ENCODE peak calls at places on chromosomes 12 and 14, in four cellular contexts. One of them, this sample, is unnamed.

GRCh38 chr12:95755236-95755865 is 35.2 kb downstream of the NTN4 start:
- DNase-seq in A172: no peak
- DNase-seq in left ventricle myocardium inferior: no peak
- DNase-seq in renal cortical epithelial cell: no peak
- DNase-seq in this sample: no peak

GRCh38 chr12:51820721-51821422 is 27.6 kb downstream of the FIGNL2 start:
- DNase-seq in A172: no peak
- DNase-seq in renal cortical epithelial cell: no peak
- DNase-seq in left ventricle myocardium inferior: peak
- DNase-seq in this sample: peak

GRCh38 chr12:121711925-121712461 is 559 bp upstream of the TMEM120B start:
- DNase-seq in left ventricle myocardium inferior: peak
- DNase-seq in renal cortical epithelial cell: peak
- DNase-seq in A172: peak
- DNase-seq in this sample: no peak

GRCh38 chr14:20412422-20412821 is 879 bp downstream of the TEP1 start:
- DNase-seq in A172: no peak
- DNase-seq in left ventricle myocardium inferior: no peak
- DNase-seq in renal cortical epithelial cell: peak
- DNase-seq in this sample: no peak

GRCh38 chr12:109222496-109222895 is 86.6 kb downstream of the FOXN4 start:
- DNase-seq in left ventricle myocardium inferior: no peak
- DNase-seq in renal cortical epithelial cell: no peak
- DNase-seq in A172: no peak
- DNase-seq in this sample: no peak

GRCh38 chr12:31471061-31471460 is 119.9 kb downstream of the DENND5B start:
- DNase-seq in A172: no peak
- DNase-seq in renal cortical epithelial cell: peak
- DNase-seq in left ventricle myocardium inferior: no peak
- DNase-seq in this sample: no peak

GRCh38 chr14:54425537-54426274 is 15.5 kb downstream of the CNIH1 start:
- DNase-seq in A172: no peak
- DNase-seq in renal cortical epithelial cell: no peak
- DNase-seq in left ventricle myocardium inferior: no peak
- DNase-seq in this sample: no peak

GRCh38 chr12:20646239-20646827 is 48.8 kb upstream of the SLCO1C1 start:
- DNase-seq in A172: peak
- DNase-seq in left ventricle myocardium inferior: no peak
- DNase-seq in renal cortical epithelial cell: peak
- DNase-seq in this sample: peak

GRCh38 chr12:13745100-13745678 is 236.2 kb downstream of the GRIN2B start:
- DNase-seq in renal cortical epithelial cell: no peak
- DNase-seq in left ventricle myocardium inferior: no peak
- DNase-seq in A172: no peak
- DNase-seq in this sample: no peak

GRCh38 chr14:50055461-50056228 is 60.7 kb downstream of the VCPKMT start:
- DNase-seq in left ventricle myocardium inferior: no peak
- DNase-seq in A172: no peak
- DNase-seq in renal cortical epithelial cell: no peak
- DNase-seq in this sample: no peak

GRCh38 chr12:122503783-122504590 is 3.3 kb upstream of the ZCCHC8 start:
- DNase-seq in left ventricle myocardium inferior: no peak
- DNase-seq in A172: no peak
- DNase-seq in renal cortical epithelial cell: no peak
- DNase-seq in this sample: no peak

GRCh38 chr14:91140672-91141071 is 26.8 kb downstream of the DGLUCY start:
- DNase-seq in renal cortical epithelial cell: peak
- DNase-seq in left ventricle myocardium inferior: no peak
- DNase-seq in A172: no peak
- DNase-seq in this sample: peak

GRCh38 chr12:16012086-16012485 is 101.0 kb downstream of the DERA start:
- DNase-seq in left ventricle myocardium inferior: peak
- DNase-seq in renal cortical epithelial cell: no peak
- DNase-seq in A172: no peak
- DNase-seq in this sample: no peak

GRCh38 chr12:45273717-45274271 is 57.9 kb downstream of the ANO6 start:
- DNase-seq in A172: peak
- DNase-seq in renal cortical epithelial cell: peak
- DNase-seq in left ventricle myocardium inferior: no peak
- DNase-seq in this sample: peak

GRCh38 chr12:69047990-69048389 is 115.0 kb upstream of the CPM start:
- DNase-seq in A172: no peak
- DNase-seq in left ventricle myocardium inferior: no peak
- DNase-seq in renal cortical epithelial cell: no peak
- DNase-seq in this sample: no peak

GRCh38 chr14:103657466-103657865 is 28.5 kb downstream of the KLC1 start:
- DNase-seq in left ventricle myocardium inferior: peak
- DNase-seq in A172: no peak
- DNase-seq in renal cortical epithelial cell: no peak
- DNase-seq in this sample: no peak

GRCh38 chr12:29818925-29819324 is 35.2 kb upstream of the TMTC1 start:
- DNase-seq in renal cortical epithelial cell: no peak
- DNase-seq in left ventricle myocardium inferior: peak
- DNase-seq in A172: no peak
- DNase-seq in this sample: no peak

GRCh38 chr12:131836193-131836592 is 8.0 kb downstream of the MMP17 start:
- DNase-seq in left ventricle myocardium inferior: no peak
- DNase-seq in renal cortical epithelial cell: no peak
- DNase-seq in A172: no peak
- DNase-seq in this sample: no peak

GRCh38 chr12:91434081-91434480 is 251.5 kb upstream of the DCN start:
- DNase-seq in renal cortical epithelial cell: no peak
- DNase-seq in left ventricle myocardium inferior: no peak
- DNase-seq in A172: no peak
- DNase-seq in this sample: no peak

GRCh38 chr12:63787306-63787705 is 7.6 kb downstream of the RXYLT1 start:
- DNase-seq in A172: no peak
- DNase-seq in left ventricle myocardium inferior: no peak
- DNase-seq in renal cortical epithelial cell: no peak
- DNase-seq in this sample: no peak

GRCh38 chr12:40565029-40565633 is 127.1 kb upstream of the CNTN1 start:
- DNase-seq in renal cortical epithelial cell: no peak
- DNase-seq in A172: no peak
- DNase-seq in left ventricle myocardium inferior: no peak
- DNase-seq in this sample: no peak

GRCh38 chr14:80304125-80304766 is 92.9 kb upstream of the DIO2 start:
- DNase-seq in renal cortical epithelial cell: no peak
- DNase-seq in left ventricle myocardium inferior: no peak
- DNase-seq in A172: no peak
- DNase-seq in this sample: no peak

GRCh38 chr12:123111498-123112165 is 39.3 kb downstream of the PITPNM2 start:
- DNase-seq in A172: no peak
- DNase-seq in left ventricle myocardium inferior: no peak
- DNase-seq in renal cortical epithelial cell: no peak
- DNase-seq in this sample: no peak

GRCh38 chr14:70803321-70804110 is 5.8 kb downstream of the MAP3K9 start:
- DNase-seq in renal cortical epithelial cell: no peak
- DNase-seq in left ventricle myocardium inferior: no peak
- DNase-seq in A172: no peak
- DNase-seq in this sample: no peak

GRCh38 chr14:103545915-103546650 is 16.4 kb downstream of the BAG5 start:
- DNase-seq in renal cortical epithelial cell: no peak
- DNase-seq in A172: no peak
- DNase-seq in left ventricle myocardium inferior: peak
- DNase-seq in this sample: peak

GRCh38 chr14:72480465-72481243 is 413.2 kb downstream of the DPF3 start:
- DNase-seq in renal cortical epithelial cell: no peak
- DNase-seq in A172: no peak
- DNase-seq in left ventricle myocardium inferior: no peak
- DNase-seq in this sample: no peak

GRCh38 chr14:51628230-51628629 is 23.5 kb upstream of the FRMD6 start:
- DNase-seq in left ventricle myocardium inferior: no peak
- DNase-seq in renal cortical epithelial cell: no peak
- DNase-seq in A172: no peak
- DNase-seq in this sample: no peak

GRCh38 chr12:110548678-110549077 is 34.4 kb downstream of the PPTC7 start:
- DNase-seq in A172: no peak
- DNase-seq in left ventricle myocardium inferior: no peak
- DNase-seq in renal cortical epithelial cell: no peak
- DNase-seq in this sample: no peak

GRCh38 chr12:81998761-81999378 is 239.7 kb upstream of the PPFIA2 start:
- DNase-seq in renal cortical epithelial cell: peak
- DNase-seq in A172: no peak
- DNase-seq in left ventricle myocardium inferior: no peak
- DNase-seq in this sample: no peak

GRCh38 chr14:31717294-31718085 is 156.3 kb downstream of the NUBPL start:
- DNase-seq in renal cortical epithelial cell: peak
- DNase-seq in A172: no peak
- DNase-seq in left ventricle myocardium inferior: no peak
- DNase-seq in this sample: no peak

GRCh38 chr12:31832740-31833540 is 104.1 kb upstream of the AMN1 start:
- DNase-seq in renal cortical epithelial cell: no peak
- DNase-seq in A172: no peak
- DNase-seq in left ventricle myocardium inferior: no peak
- DNase-seq in this sample: no peak

GRCh38 chr12:91871751-91872150 is 273.9 kb downstream of the BTG1 start:
- DNase-seq in A172: no peak
- DNase-seq in renal cortical epithelial cell: no peak
- DNase-seq in left ventricle myocardium inferior: no peak
- DNase-seq in this sample: no peak

GRCh38 chr12:103808239-103808880 is 32.7 kb downstream of the NT5DC3 start:
- DNase-seq in left ventricle myocardium inferior: no peak
- DNase-seq in renal cortical epithelial cell: no peak
- DNase-seq in A172: no peak
- DNase-seq in this sample: no peak